ENCODE peak calls at places on chromosomes 3 and 15, in five cellular contexts. B, G, N, K and Q are unnamed samples.

GRCh38 chr15:99999282-100000070 is 266.2 kb upstream of the LYSMD4 start:
- DNase-seq in B (no peak), G (no peak), N (no peak), K (no peak), Q (no peak)

GRCh38 chr3:45972534-45973402 is 22.9 kb downstream of the FYCO1 start:
- DNase-seq in B (no peak), G (no peak), N (peak; percentile 93), K (peak; percentile 73), Q (no peak)

GRCh38 chr15:101063212-101063611 is 144.1 kb downstream of the LRRK1 start:
- DNase-seq in B (no peak), G (no peak), N (no peak), K (no peak), Q (no peak)

GRCh38 chr3:125116311-125117069 is 60.7 kb upstream of the HEG1 start:
- DNase-seq in B (no peak), G (no peak), N (peak; percentile 80), K (peak; percentile 74), Q (peak; percentile 59)

GRCh38 chr3:95036526-95037021 is 973.7 kb downstream of the NSUN3 start:
- DNase-seq in B (no peak), G (no peak), N (no peak), K (no peak), Q (no peak)

GRCh38 chr3:70185661-70186060 is 126.8 kb downstream of the MDFIC2 start:
- DNase-seq in B (no peak), G (no peak), N (no peak), K (no peak), Q (no peak)

GRCh38 chr15:69794643-69795461 is 302.9 kb downstream of the TLE3 start:
- DNase-seq in B (no peak), G (peak; percentile 48), N (peak; percentile 11), K (peak; percentile 60), Q (no peak)

GRCh38 chr3:114409291-114409690 is 115.5 kb downstream of the TIGIT start:
- DNase-seq in B (no peak), G (no peak), N (no peak), K (no peak), Q (no peak)

GRCh38 chr3:69082805-69083204 is 1.9 kb upstream of the ARL6IP5 start:
- DNase-seq in B (peak; percentile 24), G (no peak), N (peak; percentile 81), K (peak; percentile 59), Q (no peak)

GRCh38 chr15:58840048-58840447 is 68.9 kb downstream of the MINDY2 start:
- DNase-seq in B (peak; percentile 1), G (no peak), N (peak; percentile 38), K (no peak), Q (no peak)

GRCh38 chr3:78668302-78668701 is 1099.5 kb downstream of the ROBO1 start:
- DNase-seq in B (no peak), G (no peak), N (no peak), K (no peak), Q (no peak)

GRCh38 chr3:120765830-120766511 is 23.4 kb downstream of the GTF2E1 start:
- DNase-seq in B (no peak), G (no peak), N (no peak), K (no peak), Q (no peak)

GRCh38 chr15:67746022-67746421 is 79.3 kb upstream of the SKOR1 start:
- DNase-seq in B (no peak), G (no peak), N (peak; percentile 79), K (no peak), Q (no peak)

GRCh38 chr3:188956839-188957489 is 214.8 kb upstream of the TPRG1 start:
- DNase-seq in B (peak; percentile 29), G (no peak), N (peak; percentile 80), K (no peak), Q (no peak)

GRCh38 chr15:74322558-74323180 is 44.8 kb downstream of the CYP11A1 start:
- DNase-seq in B (no peak), G (peak; percentile 96), N (peak; percentile 57), K (peak; percentile 72), Q (peak; percentile 58)

GRCh38 chr3:52248816-52249547 is 3.4 kb downstream of the PPM1M start:
- DNase-seq in B (no peak), G (peak; percentile 93), N (no peak), K (peak; percentile 24), Q (no peak)

GRCh38 chr15:38886315-38887163 is 321.9 kb upstream of the RASGRP1 start:
- DNase-seq in B (no peak), G (no peak), N (peak; percentile 93), K (no peak), Q (no peak)

GRCh38 chr15:87269566-87269965 is 987.0 kb downstream of the NTRK3 start:
- DNase-seq in B (no peak), G (no peak), N (no peak), K (no peak), Q (no peak)

GRCh38 chr15:30928076-30928475 is 24.4 kb downstream of the FAN1 start:
- DNase-seq in B (no peak), G (peak; percentile 44), N (no peak), K (no peak), Q (no peak)

GRCh38 chr3:120029749-120030148 is 64.5 kb downstream of the GSK3B start:
- DNase-seq in B (no peak), G (no peak), N (no peak), K (no peak), Q (no peak)

GRCh38 chr3:156477306-156477705 is 77.6 kb downstream of the SSR3 start:
- DNase-seq in B (no peak), G (no peak), N (peak; percentile 68), K (no peak), Q (no peak)

GRCh38 chr3:156776046-156776445 is 50.1 kb upstream of the LEKR1 start:
- DNase-seq in B (peak; percentile 35), G (no peak), N (no peak), K (no peak), Q (no peak)

GRCh38 chr3:149971403-149972075 is 844 bp upstream of the PFN2 start:
- DNase-seq in B (no peak), G (no peak), N (peak; percentile 71), K (peak; percentile 60), Q (peak; percentile 30)

GRCh38 chr15:98767692-98768091 is 119.4 kb downstream of the IGF1R start:
- DNase-seq in B (no peak), G (no peak), N (no peak), K (no peak), Q (no peak)

GRCh38 chr15:63104727-63105126 is 16.9 kb upstream of the LACTB start:
- DNase-seq in B (no peak), G (no peak), N (peak; percentile 84), K (no peak), Q (no peak)

GRCh38 chr3:8622873-8623725 is 21.5 kb downstream of the SSUH2 start:
- DNase-seq in B (peak; percentile 15), G (peak; percentile 95), N (peak; percentile 71), K (peak; percentile 37), Q (peak; percentile 69)

GRCh38 chr3:47261301-47261700 is 21.3 kb downstream of the KIF9 start:
- DNase-seq in B (no peak), G (peak; percentile 27), N (no peak), K (no peak), Q (no peak)

GRCh38 chr15:101358895-101359294 is 63.8 kb upstream of the SNRPA1 start:
- DNase-seq in B (no peak), G (peak; percentile 75), N (no peak), K (no peak), Q (no peak)

GRCh38 chr3:125401402-125401801 is 26.3 kb upstream of the ZNF148 start:
- DNase-seq in B (no peak), G (no peak), N (peak; percentile 4), K (no peak), Q (no peak)

GRCh38 chr3:146747928-146748327 is 142.8 kb upstream of the PLSCR5 start:
- DNase-seq in B (no peak), G (no peak), N (peak; percentile 67), K (no peak), Q (no peak)

GRCh38 chr3:142574665-142575064 is 3.9 kb downstream of the ATR start:
- DNase-seq in B (no peak), G (no peak), N (no peak), K (no peak), Q (no peak)

GRCh38 chr15:101161656-101162055 is 90.2 kb downstream of the CHSY1 start:
- DNase-seq in B (no peak), G (no peak), N (no peak), K (no peak), Q (no peak)

GRCh38 chr3:144687862-144688261 is 716.2 kb downstream of the DIPK2A start:
- DNase-seq in B (no peak), G (no peak), N (peak; percentile 6), K (no peak), Q (no peak)

GRCh38 chr3:122316368-122316767 is 8.7 kb upstream of the CSTA start:
- DNase-seq in B (no peak), G (no peak), N (no peak), K (no peak), Q (no peak)

GRCh38 chr3:194194051-194194756 is 58.3 kb downstream of the HES1 start:
- DNase-seq in B (no peak), G (no peak), N (no peak), K (no peak), Q (no peak)

GRCh38 chr3:171227828-171228227 is 201.3 kb upstream of the SLC2A2 start:
- DNase-seq in B (no peak), G (no peak), N (no peak), K (no peak), Q (no peak)

GRCh38 chr15:73075151-73075859 is 23.0 kb downstream of the NEO1 start:
- DNase-seq in B (no peak), G (no peak), N (peak; percentile 63), K (no peak), Q (no peak)

GRCh38 chr15:94324835-94325767 is 93.7 kb downstream of the MCTP2 start:
- DNase-seq in B (no peak), G (no peak), N (no peak), K (no peak), Q (no peak)

GRCh38 chr15:64552281-64552948 is 92.0 kb downstream of the ZNF609 start:
- DNase-seq in B (no peak), G (no peak), N (no peak), K (no peak), Q (no peak)